ENCODE peak calls at places on chromosome 22, in four cellular contexts. R is RKO, N is A549, Q is astrocyte of the cerebellum. K is an unnamed sample.

GRCh38 chr22:19287889-19288288 is 3.6 kb downstream of the CLTCL1 start:
- DNase-seq in R (peak), N (no peak), Q (peak), K (no peak)

GRCh38 chr22:21734540-21735197 is 925 bp downstream of the YPEL1 start:
- DNase-seq in R (peak), N (no peak), Q (no peak), K (no peak)

GRCh38 chr22:27730649-27731433 is 70.7 kb downstream of the MN1 start:
- DNase-seq in R (no peak), N (no peak), Q (no peak), K (no peak)

GRCh38 chr22:50603511-50604255 is 3.1 kb downstream of the MAPK8IP2 start:
- DNase-seq in R (no peak), N (no peak), Q (no peak), K (no peak)

GRCh38 chr22:37681556-37682049 is 4.5 kb upstream of the NOL12 start:
- DNase-seq in R (peak), N (no peak), Q (peak), K (peak)

GRCh38 chr22:32555546-32555945 is 80.9 kb downstream of the FBXO7 start:
- DNase-seq in R (no peak), N (no peak), Q (no peak), K (no peak)

GRCh38 chr22:42397332-42398246 is 34.6 kb downstream of the NFAM1 start:
- DNase-seq in R (no peak), N (no peak), Q (no peak), K (no peak)

GRCh38 chr22:34429314-34429713 is 509.0 kb upstream of the LARGE1 start:
- DNase-seq in R (peak), N (no peak), Q (no peak), K (no peak)

GRCh38 chr22:47928626-47929025 is 1166.2 kb downstream of the TBC1D22A start:
- DNase-seq in R (no peak), N (no peak), Q (no peak), K (no peak)

GRCh38 chr22:21709688-21710087 is 25.9 kb downstream of the YPEL1 start:
- DNase-seq in R (no peak), N (no peak), Q (no peak), K (no peak)

GRCh38 chr22:37492428-37493344 is 6.5 kb upstream of the MFNG start:
- DNase-seq in R (peak), N (peak), Q (no peak), K (no peak)

GRCh38 chr22:50581950-50582561 is 593 bp downstream of the CHKB start:
- DNase-seq in R (peak), N (no peak), Q (no peak), K (no peak)